ENCODE peak calls at places on chromosomes 12 and 14, in seven cellular contexts. T is cardiac muscle cell, O is AG04450, G is thoracic aorta, S is suprapubic skin, W is K562, Y is upper lobe of right lung. C is an unnamed sample.
A peak's percentile ranks its signal among the peaks of the same experiment; 100 is the strongest.

GRCh38 chr14:65281991-65282908 is 130.3 kb upstream of the FUT8 start:
- DNase-seq in T (no peak), W (no peak), Y (no peak), G (no peak), O (no peak), S (no peak), C (peak; percentile 52)

GRCh38 chr12:7154901-7155470 is 24.8 kb downstream of the CLSTN3 start:
- DNase-seq in Y (no peak), G (no peak), W (no peak), O (no peak), S (no peak), T (no peak), C (no peak)

GRCh38 chr12:8681129-8681902 is 16.5 kb upstream of the RIMKLB start:
- DNase-seq in O (no peak), T (no peak), Y (no peak), S (no peak), G (no peak), W (no peak), C (no peak)

GRCh38 chr14:68552075-68552474 is 240.8 kb downstream of the ZFP36L1 start:
- DNase-seq in W (no peak), O (no peak), G (no peak), T (no peak), Y (no peak), S (no peak), C (no peak)

GRCh38 chr12:13008741-13009380 is 8.8 kb upstream of the HEBP1 start:
- DNase-seq in O (no peak), W (no peak), G (no peak), T (no peak), S (no peak), Y (no peak), C (no peak)

GRCh38 chr12:101021911-101022388 is 188.1 kb downstream of the SLC5A8 start:
- DNase-seq in Y (no peak), G (no peak), S (no peak), W (no peak), O (peak; percentile 61), T (no peak), C (peak; percentile 95)

GRCh38 chr14:79369359-79370332 is 841.7 kb downstream of the DIO2 start:
- DNase-seq in W (no peak), O (peak; percentile 92), T (peak; percentile 21), Y (no peak), G (no peak), S (no peak), C (peak; percentile 37)

GRCh38 chr14:39339003-39339402 is 93.2 kb downstream of the FBXO33 start:
- DNase-seq in Y (no peak), S (no peak), O (no peak), G (no peak), T (peak; percentile 31), W (peak; percentile 19), C (no peak)

GRCh38 chr14:76782115-76782884 is 21.0 kb downstream of the VASH1 start:
- DNase-seq in T (no peak), O (no peak), G (no peak), S (no peak), Y (no peak), W (no peak), C (no peak)

GRCh38 chr12:53328043-53328435 is 6.6 kb upstream of the AAAS start:
- DNase-seq in S (no peak), G (no peak), Y (no peak), T (no peak), O (no peak), W (peak; percentile 50), C (no peak)

GRCh38 chr12:115619061-115619460 is 658.4 kb downstream of the MED13L start:
- DNase-seq in G (no peak), W (no peak), O (no peak), S (no peak), Y (no peak), T (no peak), C (no peak)

DNA sequence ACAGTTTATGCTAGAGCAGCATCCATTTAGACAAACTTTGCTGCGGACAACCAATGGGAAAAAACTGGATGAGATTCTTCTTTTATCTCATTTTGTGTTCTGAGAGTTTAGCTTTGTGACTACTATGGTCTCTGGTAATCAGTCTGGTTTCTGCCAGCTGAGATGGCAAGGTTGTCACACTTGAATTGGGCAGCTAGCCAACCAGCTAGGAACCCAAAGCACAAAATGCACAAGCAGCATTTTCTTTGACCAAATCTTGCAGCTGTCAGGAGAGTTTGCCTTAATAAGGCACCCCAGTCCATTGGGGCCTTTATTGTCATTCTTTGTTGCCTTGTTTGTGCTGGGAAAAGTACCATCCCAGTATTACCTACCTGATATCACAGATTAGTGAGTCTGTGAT is 34.0 kb upstream of the ETV6 start:
- DNase-seq in Y (no peak), T (no peak), G (no peak), O (no peak), W (no peak), S (no peak), C (no peak)
- H3K4me3 ChIP-seq in Y (no peak overlapping the region), T (no peak overlapping the region), G (no peak overlapping the region), O (no peak overlapping the region), W (no peak overlapping the region), S (no peak overlapping the region), C (no peak overlapping the region)

GRCh38 chr12:128266086-128266485 is 884 bp upstream of the TMEM132C start:
- DNase-seq in T (no peak), W (no peak), O (no peak), G (no peak), S (no peak), Y (no peak), C (no peak)
- H3K27me3 ChIP-seq in T (peaks cover 76% of the 10 kb centered on the region), W (peaks cover 10% of the 10 kb centered on the region), O (no peaks in the 10 kb centered on the region), G (no peaks in the 10 kb centered on the region), S (peaks cover 66% of the 10 kb centered on the region), Y (peaks cover 33% of the 10 kb centered on the region), C (no peaks in the 10 kb centered on the region)

GRCh38 chr12:113888435-113888834 is 77.7 kb downstream of the RBM19 start:
- DNase-seq in Y (no peak), O (no peak), G (no peak), T (no peak), W (no peak), S (no peak), C (no peak)

GRCh38 chr12:113887906-113888305 is 78.2 kb downstream of the RBM19 start:
- DNase-seq in W (no peak), T (no peak), S (no peak), G (no peak), Y (no peak), O (no peak), C (no peak)

GRCh38 chr12:113891167-113891692 is 74.9 kb downstream of the RBM19 start:
- DNase-seq in G (no peak), T (no peak), O (no peak), Y (no peak), S (no peak), W (no peak), C (no peak)

GRCh38 chr12:113889806-113890581 is 76.1 kb downstream of the RBM19 start:
- DNase-seq in T (no peak), G (no peak), S (no peak), O (no peak), W (no peak), Y (no peak), C (no peak)

GRCh38 chr12:113889076-113889475 is 77.0 kb downstream of the RBM19 start:
- DNase-seq in T (no peak), O (no peak), Y (no peak), W (no peak), S (no peak), G (no peak), C (no peak)
- TF ChIP-seq CTCF in T (no peak), O (no peak), Y (no peak), W (no peak), S (no peak), G (no peak), C (peak; percentile 21)

DNA sequence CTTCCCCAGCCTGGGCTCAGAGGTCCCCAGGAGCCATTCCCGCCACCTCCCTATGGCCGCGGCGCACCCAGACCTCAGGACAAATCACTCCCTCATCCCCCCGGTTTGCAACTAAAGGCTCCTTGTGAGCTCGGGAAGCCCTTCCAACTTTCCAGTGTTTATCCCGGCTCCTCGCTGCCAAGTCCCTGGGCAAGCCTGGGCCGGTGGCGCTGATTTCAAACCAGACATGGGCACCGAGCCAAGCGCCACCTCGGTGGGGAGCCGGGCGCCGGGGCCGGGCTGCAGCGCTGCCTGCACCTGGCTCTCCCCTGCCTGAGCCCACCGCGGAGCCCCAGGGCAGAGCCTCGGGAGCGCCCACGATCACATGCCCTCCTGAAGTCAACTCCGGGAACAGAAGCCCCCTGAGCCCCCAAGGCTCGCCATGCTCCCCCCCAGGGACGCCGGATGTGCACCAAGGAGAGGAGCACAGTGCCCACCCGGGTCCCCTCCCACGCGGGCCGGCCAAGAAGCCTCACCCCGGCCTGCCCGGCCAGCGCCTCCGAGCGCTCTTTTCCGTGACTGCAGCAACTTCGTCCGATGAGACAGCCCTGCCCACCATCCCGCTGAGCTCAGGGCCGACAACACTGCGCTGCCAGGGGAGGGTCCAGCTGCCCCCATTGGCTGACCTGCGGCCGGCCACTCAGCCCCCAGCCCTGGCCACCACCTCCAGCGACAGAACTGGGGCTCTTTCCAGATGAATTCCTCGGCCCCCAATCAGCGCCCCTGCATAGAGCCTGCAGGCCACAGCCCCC is 50.0 kb downstream of the NCOR2 start:
- DNase-seq in Y (peak; percentile 86), G (peak; percentile 52), T (no peak), O (no peak), S (peak; percentile 90), W (no peak), C (no peak)
- H3K4me3 ChIP-seq in Y (peak overlapping the region; percentile 56), G (peak overlapping the region; percentile 71), T (no peak overlapping the region), O (peak overlapping the region; percentile 62), S (peak overlapping the region; percentile 56), W (no peak overlapping the region), C (peak overlapping the region; percentile 50)

DNA sequence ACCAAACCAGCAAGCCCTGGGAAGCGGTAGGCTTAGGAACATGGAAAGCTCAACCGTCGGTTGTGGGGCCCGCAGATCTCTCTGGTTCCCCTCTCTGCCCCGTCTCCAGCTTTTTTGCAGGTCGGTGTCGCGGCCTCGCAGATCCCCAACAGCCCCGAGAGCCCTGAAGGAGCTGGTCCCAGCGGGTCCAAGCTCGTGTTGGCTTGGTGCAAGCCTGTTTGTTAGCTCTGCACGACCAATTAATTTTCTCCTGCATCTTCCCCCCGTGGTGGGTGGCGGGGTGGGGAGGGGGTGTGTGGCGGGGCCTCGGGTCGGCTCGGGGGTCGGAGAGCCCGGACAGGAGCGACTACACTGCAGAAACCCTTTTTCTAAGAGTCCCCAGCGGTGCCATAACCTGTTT is 449 bp upstream of the SLC24A4 start:
- DNase-seq in G (no peak), S (no peak), O (no peak), W (no peak), Y (no peak), T (no peak), C (no peak)
- H3K27me3 ChIP-seq in G (no peaks in the 10 kb centered on the region), S (peaks cover 61% of the 10 kb centered on the region), O (peaks cover 59% of the 10 kb centered on the region), W (peaks cover 35% of the 10 kb centered on the region), Y (peaks cover 45% of the 10 kb centered on the region), T (peaks cover 99% of the 10 kb centered on the region), C (peaks cover 35% of the 10 kb centered on the region)